ENCODE peak calls at places on chromosomes 4 and X, in five cellular contexts. One of them, this sample, is unnamed.

GRCh38 chr4:1027916-1028240 is 16.5 kb downstream of the FGFRL1 start:
- DNase-seq in hepatocyte: no peak
- DNase-seq in mammary epithelial cell: no peak
- DNase-seq in astrocyte of the cerebellum: no peak
- DNase-seq in right lobe of liver: no peak
- DNase-seq in this sample: no peak

GRCh38 chr4:2949782-2950125 is 13.5 kb downstream of the NOP14 start:
- DNase-seq in mammary epithelial cell: no peak
- DNase-seq in astrocyte of the cerebellum: no peak
- DNase-seq in hepatocyte: no peak
- DNase-seq in right lobe of liver: no peak
- DNase-seq in this sample: no peak

GRCh38 chrX:154374361-154375155 is at the start of gene FLNA:
- DNase-seq in right lobe of liver: no peak
- DNase-seq in mammary epithelial cell: no peak
- DNase-seq in astrocyte of the cerebellum: no peak
- DNase-seq in hepatocyte: peak; percentile 57
- DNase-seq in this sample: peak; percentile 15

GRCh38 chrX:20218809-20219505 is 47.8 kb downstream of the RPS6KA3 start:
- DNase-seq in right lobe of liver: peak; percentile 35
- DNase-seq in hepatocyte: peak; percentile 35
- DNase-seq in astrocyte of the cerebellum: no peak
- DNase-seq in mammary epithelial cell: no peak
- DNase-seq in this sample: no peak

GRCh38 chr4:1463088-1463926 is 57.1 kb upstream of the NKX1-1 start:
- DNase-seq in astrocyte of the cerebellum: no peak
- DNase-seq in right lobe of liver: peak; percentile 10
- DNase-seq in hepatocyte: peak; percentile 57
- DNase-seq in mammary epithelial cell: no peak
- DNase-seq in this sample: no peak

GRCh38 chrX:154056739-154057367 is 37.2 kb upstream of the IRAK1 start:
- DNase-seq in hepatocyte: peak; percentile 47
- DNase-seq in astrocyte of the cerebellum: no peak
- DNase-seq in mammary epithelial cell: peak; percentile 16
- DNase-seq in right lobe of liver: peak; percentile 64
- DNase-seq in this sample: peak; percentile 69

GRCh38 chr4:169795585-169795984 is 37.8 kb upstream of the HPF1 start:
- DNase-seq in hepatocyte: no peak
- DNase-seq in mammary epithelial cell: peak; percentile 59
- DNase-seq in astrocyte of the cerebellum: peak; percentile 12
- DNase-seq in right lobe of liver: no peak
- DNase-seq in this sample: peak; percentile 65

GRCh38 chrX:150899191-150899757 is 806 bp upstream of the CD99L2 start:
- DNase-seq in astrocyte of the cerebellum: no peak
- DNase-seq in hepatocyte: peak; percentile 36
- DNase-seq in right lobe of liver: peak; percentile 52
- DNase-seq in mammary epithelial cell: peak; percentile 14
- DNase-seq in this sample: peak; percentile 18

GRCh38 chr4:182917182-182918043 is at the start of gene DCTD:
- DNase-seq in mammary epithelial cell: peak; percentile 55
- DNase-seq in right lobe of liver: peak; percentile 88
- DNase-seq in astrocyte of the cerebellum: no peak
- DNase-seq in hepatocyte: peak; percentile 91
- DNase-seq in this sample: peak; percentile 66

GRCh38 chrX:38018734-38019410 is 12.5 kb downstream of the SYTL5 start:
- DNase-seq in right lobe of liver: no peak
- DNase-seq in hepatocyte: peak; percentile 8
- DNase-seq in astrocyte of the cerebellum: peak; percentile 8
- DNase-seq in mammary epithelial cell: no peak
- DNase-seq in this sample: no peak

GRCh38 chrX:13197961-13198761 is 121.7 kb downstream of the ATXN3L start:
- DNase-seq in mammary epithelial cell: peak; percentile 20
- DNase-seq in hepatocyte: no peak
- DNase-seq in astrocyte of the cerebellum: no peak
- DNase-seq in right lobe of liver: no peak
- DNase-seq in this sample: no peak

GRCh38 chr4:95548738-95549245 is at the start of gene UNC5C:
- DNase-seq in right lobe of liver: peak; percentile 40
- DNase-seq in mammary epithelial cell: peak; percentile 83
- DNase-seq in astrocyte of the cerebellum: peak; percentile 33
- DNase-seq in hepatocyte: peak; percentile 83
- DNase-seq in this sample: peak; percentile 27

GRCh38 chr4:52946811-52947210 is 84.7 kb downstream of the RASL11B start:
- DNase-seq in mammary epithelial cell: no peak
- DNase-seq in right lobe of liver: no peak
- DNase-seq in astrocyte of the cerebellum: no peak
- DNase-seq in hepatocyte: no peak
- DNase-seq in this sample: no peak

GRCh38 chrX:10160221-10160620 is 3.4 kb downstream of the CLCN4 start:
- DNase-seq in hepatocyte: no peak
- DNase-seq in right lobe of liver: no peak
- DNase-seq in astrocyte of the cerebellum: no peak
- DNase-seq in mammary epithelial cell: no peak
- DNase-seq in this sample: no peak
- TF ChIP-seq CTCF in hepatocyte: no peak
- TF ChIP-seq CTCF in right lobe of liver: no peak
- TF ChIP-seq CTCF in astrocyte of the cerebellum: no peak
- TF ChIP-seq CTCF in mammary epithelial cell: no peak
- TF ChIP-seq CTCF in this sample: no peak

DNA sequence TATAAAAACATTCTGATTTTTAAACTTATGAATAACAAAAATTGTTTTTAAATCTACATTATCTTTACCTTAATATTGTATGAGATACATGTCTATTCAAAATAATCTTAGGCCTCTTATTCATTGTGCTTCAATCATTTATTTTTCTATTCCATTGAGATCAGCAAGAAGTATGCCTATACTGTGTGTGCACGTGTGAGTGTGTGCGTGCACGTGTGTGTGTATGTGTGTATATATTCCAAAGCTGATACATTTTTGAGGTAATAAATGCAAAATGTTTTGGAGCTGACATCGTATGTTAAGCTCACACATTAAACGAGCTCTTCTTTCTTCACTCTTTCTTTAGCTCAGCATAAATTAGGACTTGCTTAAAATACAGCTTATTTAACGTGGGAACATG is 1701.2 kb upstream of the PCDH10 start:
- DNase-seq in astrocyte of the cerebellum: no peak
- DNase-seq in mammary epithelial cell: no peak
- DNase-seq in hepatocyte: no peak
- DNase-seq in right lobe of liver: no peak
- DNase-seq in this sample: no peak
- H3K4me3 ChIP-seq in astrocyte of the cerebellum: no peak overlapping the region
- H3K4me3 ChIP-seq in mammary epithelial cell: no peak overlapping the region
- H3K4me3 ChIP-seq in hepatocyte: no peak overlapping the region
- H3K4me3 ChIP-seq in right lobe of liver: no peak overlapping the region
- H3K4me3 ChIP-seq in this sample: no peak overlapping the region

DNA sequence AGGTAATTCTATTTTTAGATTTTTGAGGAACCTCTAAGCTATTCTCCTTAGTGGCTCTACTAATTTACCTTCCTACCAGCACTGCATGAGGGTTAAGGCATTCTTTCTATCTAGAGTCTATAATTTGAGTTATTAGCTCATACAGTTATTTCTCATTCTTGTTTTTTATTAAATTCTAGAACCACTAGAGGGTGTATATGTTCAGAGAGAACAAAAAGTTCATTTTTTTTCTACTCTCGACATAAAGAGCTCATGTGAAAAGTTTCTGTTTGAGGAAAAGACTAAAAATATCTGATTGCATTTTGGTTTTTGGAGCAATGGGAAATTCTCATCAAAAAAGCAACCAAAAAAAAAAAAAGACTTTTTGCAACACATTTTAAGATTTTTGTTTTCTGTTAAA is 57.0 kb upstream of the LRAT start:
- DNase-seq in right lobe of liver: no peak
- DNase-seq in astrocyte of the cerebellum: no peak
- DNase-seq in hepatocyte: no peak
- DNase-seq in mammary epithelial cell: peak; percentile 9
- DNase-seq in this sample: peak; percentile 18
- TF ChIP-seq CTCF in right lobe of liver: no peak
- TF ChIP-seq CTCF in astrocyte of the cerebellum: no peak
- TF ChIP-seq CTCF in hepatocyte: peak; percentile 44
- TF ChIP-seq CTCF in mammary epithelial cell: peak; percentile 42
- TF ChIP-seq CTCF in this sample: peak; percentile 27

GRCh38 chr4:55125763-55126541 is 557 bp upstream of the KDR start:
- DNase-seq in hepatocyte: no peak
- DNase-seq in right lobe of liver: no peak
- DNase-seq in astrocyte of the cerebellum: no peak
- DNase-seq in mammary epithelial cell: peak; percentile 19
- DNase-seq in this sample: no peak

GRCh38 chr4:55125087-55125721 is at the start of gene KDR:
- DNase-seq in right lobe of liver: peak; percentile 65
- DNase-seq in mammary epithelial cell: peak; percentile 12
- DNase-seq in hepatocyte: peak; percentile 45
- DNase-seq in astrocyte of the cerebellum: no peak
- DNase-seq in this sample: peak; percentile 21

GRCh38 chr4:55123791-55124190 is 1.6 kb downstream of the KDR start:
- DNase-seq in mammary epithelial cell: no peak
- DNase-seq in right lobe of liver: no peak
- DNase-seq in astrocyte of the cerebellum: no peak
- DNase-seq in hepatocyte: no peak
- DNase-seq in this sample: no peak

GRCh38 chr4:55122235-55122634 is 3.2 kb downstream of the KDR start:
- DNase-seq in mammary epithelial cell: no peak
- DNase-seq in hepatocyte: no peak
- DNase-seq in astrocyte of the cerebellum: no peak
- DNase-seq in right lobe of liver: no peak
- DNase-seq in this sample: no peak

DNA sequence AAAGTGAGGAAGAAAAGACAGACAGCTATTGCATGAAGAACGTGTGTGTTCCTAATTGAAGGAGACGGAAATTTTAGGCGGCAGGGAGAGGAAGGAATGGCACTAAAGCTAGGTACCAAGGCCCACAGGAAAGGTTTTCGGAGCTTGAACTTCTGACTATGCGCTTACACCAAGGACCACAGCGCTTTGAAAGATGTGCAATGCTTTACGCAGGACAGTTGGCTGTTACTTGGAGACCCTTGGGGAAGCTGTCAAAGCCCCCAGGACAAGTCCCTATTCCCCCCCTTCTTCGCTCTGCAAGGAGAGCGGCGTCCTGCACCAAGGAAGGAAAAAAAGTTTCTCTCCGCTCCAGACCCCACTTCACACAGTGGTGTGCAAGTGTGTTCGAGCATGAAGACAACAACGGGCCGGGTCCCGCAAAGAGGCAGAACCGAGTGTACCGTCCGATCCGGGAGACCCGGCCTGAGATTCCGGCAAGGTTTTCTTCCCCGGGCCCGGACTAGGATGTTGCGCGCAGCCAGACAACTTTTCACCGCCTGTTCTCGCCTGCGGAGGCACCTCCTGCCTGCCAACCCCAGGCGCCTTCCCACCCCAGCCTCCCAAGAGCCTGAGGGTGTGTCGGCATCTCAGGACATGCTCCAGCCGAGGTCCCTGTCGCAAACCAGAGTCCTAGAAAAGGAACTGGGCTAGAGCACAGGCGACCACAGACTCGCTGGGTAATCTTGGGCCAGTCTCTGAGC is 888 bp downstream of the KDR start:
- DNase-seq in right lobe of liver: no peak
- DNase-seq in astrocyte of the cerebellum: no peak
- DNase-seq in mammary epithelial cell: no peak
- DNase-seq in hepatocyte: no peak
- DNase-seq in this sample: no peak
- H3K4me3 ChIP-seq in right lobe of liver: peak overlapping the region; percentile 40
- H3K4me3 ChIP-seq in astrocyte of the cerebellum: peak overlapping the region; percentile 67
- H3K4me3 ChIP-seq in mammary epithelial cell: peak overlapping the region; percentile 49
- H3K4me3 ChIP-seq in hepatocyte: peak overlapping the region; percentile 67
- H3K4me3 ChIP-seq in this sample: peak overlapping the region; percentile 39

DNA sequence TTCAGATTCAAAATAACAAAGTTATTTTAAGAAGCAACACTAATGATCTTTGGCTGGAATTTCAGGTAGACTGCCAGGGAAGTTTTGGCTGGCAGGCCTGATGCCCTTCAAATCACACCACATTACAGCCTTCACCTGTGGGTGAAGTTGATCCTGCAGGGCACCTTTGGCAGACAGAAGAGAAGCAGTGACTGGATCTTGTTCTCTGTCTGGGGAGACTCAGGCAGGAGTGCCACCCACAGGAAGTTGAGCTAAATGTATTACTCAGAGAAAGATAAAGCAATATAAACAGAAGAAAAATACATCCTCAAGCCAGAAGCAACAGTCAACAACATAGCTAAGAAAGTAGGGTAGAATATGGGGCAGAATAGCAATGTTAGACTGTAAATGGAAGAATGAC is 12.8 kb upstream of the CFAP299 start:
- DNase-seq in hepatocyte: peak; percentile 13
- DNase-seq in right lobe of liver: no peak
- DNase-seq in mammary epithelial cell: peak; percentile 62
- DNase-seq in astrocyte of the cerebellum: no peak
- DNase-seq in this sample: peak; percentile 79
- TF ChIP-seq CTCF in hepatocyte: peak; percentile 40
- TF ChIP-seq CTCF in right lobe of liver: no peak
- TF ChIP-seq CTCF in mammary epithelial cell: peak; percentile 63
- TF ChIP-seq CTCF in astrocyte of the cerebellum: peak; percentile 52
- TF ChIP-seq CTCF in this sample: peak; percentile 58

GRCh38 chr4:85722806-85723205 is 247.9 kb downstream of the ARHGAP24 start:
- DNase-seq in mammary epithelial cell: no peak
- DNase-seq in astrocyte of the cerebellum: no peak
- DNase-seq in hepatocyte: no peak
- DNase-seq in right lobe of liver: no peak
- DNase-seq in this sample: peak; percentile 14
- H3K4me3 ChIP-seq in mammary epithelial cell: no peak overlapping the region
- H3K4me3 ChIP-seq in astrocyte of the cerebellum: no peak overlapping the region
- H3K4me3 ChIP-seq in hepatocyte: no peak overlapping the region
- H3K4me3 ChIP-seq in right lobe of liver: no peak overlapping the region
- H3K4me3 ChIP-seq in this sample: no peak overlapping the region

GRCh38 chr4:71247706-71248105 is 91.1 kb upstream of the SLC4A4 start:
- DNase-seq in hepatocyte: no peak
- DNase-seq in right lobe of liver: no peak
- DNase-seq in astrocyte of the cerebellum: no peak
- DNase-seq in mammary epithelial cell: no peak
- DNase-seq in this sample: no peak

GRCh38 chr4:71255966-71256365 is 82.9 kb upstream of the SLC4A4 start:
- DNase-seq in hepatocyte: no peak
- DNase-seq in right lobe of liver: no peak
- DNase-seq in mammary epithelial cell: no peak
- DNase-seq in astrocyte of the cerebellum: no peak
- DNase-seq in this sample: no peak

GRCh38 chr4:71254451-71255012 is 84.3 kb upstream of the SLC4A4 start:
- DNase-seq in right lobe of liver: no peak
- DNase-seq in astrocyte of the cerebellum: no peak
- DNase-seq in mammary epithelial cell: no peak
- DNase-seq in hepatocyte: no peak
- DNase-seq in this sample: no peak

DNA sequence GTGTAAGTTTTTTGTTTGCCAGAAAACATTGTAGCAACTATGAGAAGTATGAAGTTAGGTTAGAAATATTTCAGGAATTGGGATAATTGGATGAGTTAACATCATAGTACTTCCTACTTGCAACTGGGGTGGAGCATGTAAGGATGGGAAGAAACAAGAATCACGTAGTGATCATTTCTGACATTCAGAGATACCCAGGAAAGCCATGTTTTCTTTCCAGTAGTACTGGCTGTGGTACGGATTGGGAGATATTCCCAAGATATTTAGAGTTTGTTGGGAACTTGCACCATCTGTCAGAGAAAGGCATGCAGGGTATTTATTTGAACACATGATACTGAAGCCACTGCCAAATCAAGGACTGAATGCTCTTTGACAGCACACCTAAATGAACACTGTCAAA is 87.6 kb upstream of the SLC4A4 start:
- DNase-seq in mammary epithelial cell: no peak
- DNase-seq in hepatocyte: no peak
- DNase-seq in right lobe of liver: no peak
- DNase-seq in astrocyte of the cerebellum: no peak
- DNase-seq in this sample: no peak
- TF ChIP-seq CTCF in mammary epithelial cell: no peak
- TF ChIP-seq CTCF in hepatocyte: no peak
- TF ChIP-seq CTCF in right lobe of liver: no peak
- TF ChIP-seq CTCF in astrocyte of the cerebellum: no peak
- TF ChIP-seq CTCF in this sample: no peak